ENCODE peak calls at places on chromosomes 11 and 22, in ten cellular contexts. U is heart left ventricle; Y is stimulated activated CD8-positive, alpha-beta memory T cell treated with anti-CD3 and anti-CD28 coated beads, Interleukin-4, amount 100 ng/mL, for 4 hours; E is activated naive CD8-positive, alpha-beta T cell treated with anti-CD3 and anti-CD28 coated beads, Interleukin-2, amount 50 U/mL, for 24 hours; H is choroid plexus epithelial cell; L is BE2C; P is stimulated activated CD4-positive, alpha-beta T cell treated with anti-CD3 and anti-CD28 coated beads, Interleukin-2, amount 100 ng/mL, for 48 hours; G is Right ventricle myocardium superior; N is lower lobe of right lung; I is activated naive CD4-positive, alpha-beta T cell treated with Interleukin-2 at 50 U/mL for 16 hours. W is an unnamed sample.

GRCh38 chr22:28711820-28712777 is 29.5 kb downstream of the CHEK2 start:
- DNase-seq in U (no peak), Y (no peak), E (no peak), H (peak; percentile 96), L (no peak), P (no peak), G (no peak), N (no peak), I (no peak), W (no peak)

GRCh38 chr11:76835030-76835429 is 25.7 kb upstream of the ACER3 start:
- DNase-seq in U (no peak), Y (no peak), E (no peak), H (no peak), L (no peak), P (no peak), G (no peak), N (no peak), I (no peak), W (no peak)

GRCh38 chr22:35384567-35384966 is 3.7 kb downstream of the HMOX1 start:
- DNase-seq in U (no peak), Y (no peak), E (no peak), H (no peak), L (no peak), P (no peak), G (no peak), N (no peak), I (no peak), W (no peak)

GRCh38 chr11:93845181-93846092 is 5.0 kb downstream of the VSTM5 start:
- DNase-seq in U (no peak), Y (no peak), E (no peak), H (no peak), L (no peak), P (no peak), G (no peak), N (no peak), I (no peak), W (no peak)

GRCh38 chr11:8558436-8558835 is 35.6 kb downstream of the STK33 start:
- DNase-seq in U (no peak), Y (no peak), E (no peak), H (no peak), L (no peak), P (no peak), G (no peak), N (no peak), I (no peak), W (no peak)

GRCh38 chr11:69216609-69217008 is 60.9 kb downstream of the SMIM38 start:
- DNase-seq in U (no peak), Y (no peak), E (no peak), H (no peak), L (no peak), P (no peak), G (no peak), N (no peak), I (no peak), W (no peak)

GRCh38 chr22:17198188-17199130 is 20.8 kb downstream of the ADA2 start:
- DNase-seq in U (peak; percentile 76), Y (no peak), E (no peak), H (peak; percentile 23), L (no peak), P (no peak), G (peak; percentile 80), N (peak; percentile 59), I (no peak), W (peak; percentile 19)

GRCh38 chr22:41308054-41308453 is 6.7 kb downstream of the ZC3H7B start:
- DNase-seq in U (no peak), Y (no peak), E (no peak), H (peak; percentile 85), L (no peak), P (no peak), G (no peak), N (no peak), I (no peak), W (no peak)